ENCODE peak calls at places on chromosomes 13 and 19, in seven cellular contexts. K is heart left ventricle, W is uterus, Z is A549, V is stomach, J is breast epithelium, L is sigmoid colon. U is an unnamed sample.

GRCh38 chr13:100521912-100522490 is 66.6 kb downstream of the GGACT start:
- DNase-seq in L (no peak), K (no peak), W (no peak), J (no peak), Z (no peak), V (no peak), U (no peak)

GRCh38 chr19:55459950-55460657 is 1.3 kb downstream of the ISOC2 start:
- DNase-seq in L (no peak), V (no peak), K (no peak), J (no peak), Z (no peak), W (no peak), U (no peak)

GRCh38 chr13:45863716-45864590 is 12.4 kb upstream of the SIAH3 start:
- DNase-seq in W (no peak), Z (no peak), V (no peak), K (no peak), J (no peak), L (no peak), U (no peak)

GRCh38 chr13:64471916-64472315 is 2758.2 kb downstream of the PCDH9 start:
- DNase-seq in J (no peak), L (no peak), V (no peak), W (no peak), K (no peak), Z (peak; percentile 59), U (no peak)

GRCh38 chr19:49390978-49391304 is 2.9 kb downstream of the KASH5 start:
- DNase-seq in Z (no peak), L (no peak), W (no peak), V (no peak), J (no peak), K (no peak), U (no peak)

GRCh38 chr13:106513608-106514007 is 21.9 kb downstream of the EFNB2 start:
- DNase-seq in V (no peak), J (no peak), K (no peak), L (no peak), Z (no peak), W (no peak), U (no peak)

GRCh38 chr13:50732712-50733111 is 110.8 kb downstream of the DLEU7 start:
- DNase-seq in J (no peak), K (no peak), L (no peak), V (no peak), Z (no peak), W (no peak), U (no peak)

GRCh38 chr13:100673831-100674362 is 698 bp downstream of the TMTC4 start:
- DNase-seq in J (no peak), L (peak; percentile 78), K (peak; percentile 50), Z (peak; percentile 61), V (peak; percentile 55), W (peak; percentile 67), U (peak; percentile 75)

GRCh38 chr19:3463039-3463958 is 17.0 kb downstream of the SMIM24 start:
- DNase-seq in K (no peak), L (no peak), V (no peak), J (no peak), Z (no peak), W (no peak), U (no peak)

GRCh38 chr19:40229926-40230417 is 3.5 kb upstream of the CCNP start:
- DNase-seq in L (no peak), K (no peak), Z (no peak), V (no peak), J (no peak), W (no peak), U (no peak)

GRCh38 chr19:15623711-15624318 is 8.8 kb downstream of the CYP4F8 start:
- DNase-seq in K (no peak), W (no peak), V (no peak), L (no peak), Z (no peak), J (no peak), U (no peak)

GRCh38 chr13:46211521-46212351 is at the start of gene LRRC63:
- DNase-seq in J (peak; percentile 70), L (peak; percentile 86), V (peak; percentile 87), W (peak; percentile 50), K (peak; percentile 76), Z (peak; percentile 69), U (peak; percentile 19)

GRCh38 chr19:12868540-12869112 is 12.6 kb downstream of the DNASE2 start:
- DNase-seq in W (no peak), V (no peak), J (no peak), L (no peak), Z (peak; percentile 49), K (no peak), U (no peak)

GRCh38 chr13:26727633-26728032 is 33.0 kb downstream of the GPR12 start:
- DNase-seq in Z (no peak), L (no peak), W (no peak), J (no peak), V (no peak), K (no peak), U (no peak)

GRCh38 chr13:28650284-28650683 is 8.6 kb upstream of the POMP start:
- DNase-seq in Z (no peak), V (no peak), L (no peak), K (no peak), W (no peak), J (no peak), U (no peak)

GRCh38 chr19:55253842-55254624 is 4.8 kb downstream of the PPP6R1 start:
- DNase-seq in V (peak; percentile 45), L (no peak), W (no peak), Z (no peak), K (no peak), J (no peak), U (no peak)

GRCh38 chr13:99376132-99376531 is 68.9 kb upstream of the GPR183 start:
- DNase-seq in J (no peak), W (no peak), L (peak; percentile 66), V (no peak), K (no peak), Z (no peak), U (no peak)

GRCh38 chr13:31249140-31249539 is 49.4 kb downstream of the B3GLCT start:
- DNase-seq in K (no peak), V (no peak), J (no peak), W (peak; percentile 36), Z (no peak), L (no peak), U (no peak)

GRCh38 chr13:91174886-91175501 is 172.5 kb upstream of the MIR17HG start:
- DNase-seq in L (no peak), J (no peak), V (no peak), Z (no peak), K (no peak), W (no peak), U (no peak)

GRCh38 chr13:77579971-77580370 is 44.5 kb downstream of the SCEL start:
- DNase-seq in J (no peak), W (no peak), Z (no peak), V (no peak), K (no peak), L (no peak), U (no peak)

GRCh38 chr13:109135018-109135417 is 505.6 kb downstream of the MYO16 start:
- DNase-seq in Z (peak; percentile 22), J (no peak), K (no peak), L (no peak), W (no peak), V (no peak), U (no peak)

GRCh38 chr13:109131698-109132257 is 502.4 kb downstream of the MYO16 start:
- DNase-seq in J (no peak), Z (no peak), V (no peak), W (no peak), K (no peak), L (no peak), U (no peak)

GRCh38 chr13:109126973-109127615 is 497.7 kb downstream of the MYO16 start:
- DNase-seq in L (no peak), V (no peak), J (no peak), K (no peak), Z (no peak), W (no peak), U (no peak)

DNA sequence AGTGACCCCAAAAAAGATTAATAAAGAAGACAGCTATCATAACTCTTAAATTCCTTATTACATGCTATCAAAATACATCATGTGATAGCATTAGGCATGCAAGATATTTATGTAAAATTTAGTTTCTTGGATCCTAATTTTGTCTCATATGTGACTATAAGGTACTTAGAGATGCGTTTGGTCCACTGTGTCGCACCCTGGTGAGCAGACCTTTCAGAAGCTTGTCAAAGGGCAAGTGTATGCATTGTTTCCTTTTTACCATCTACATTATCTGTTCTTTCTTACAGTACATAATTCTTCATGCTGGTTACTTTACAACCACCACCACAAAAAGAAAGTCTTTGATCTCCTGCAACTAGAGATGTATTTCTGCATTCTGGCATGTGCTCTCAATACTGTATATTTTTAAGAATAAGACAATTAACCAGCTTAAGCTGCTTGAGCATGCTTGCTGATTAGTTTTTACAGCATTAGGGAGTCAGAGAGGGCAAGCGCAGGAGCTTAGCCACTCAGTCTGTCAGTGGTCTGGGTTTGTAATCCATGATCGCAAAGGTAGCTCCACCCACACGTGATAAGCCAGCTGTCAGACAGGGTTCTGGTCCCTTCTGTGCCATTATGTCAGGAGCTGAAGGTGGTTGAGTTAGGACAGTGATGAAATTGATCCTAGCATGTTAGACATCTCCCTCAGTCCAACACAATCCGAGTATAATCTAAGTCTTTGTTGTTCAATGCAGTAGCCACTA is 500.9 kb downstream of the MYO16 start:
- DNase-seq in K (no peak), V (no peak), J (no peak), L (no peak), Z (no peak), W (no peak), U (no peak)
- H3K27ac ChIP-seq in K (no peak overlapping the region), V (no peak overlapping the region), J (no peak overlapping the region), L (no peak overlapping the region), Z (no peak overlapping the region), W (no peak overlapping the region), U (no peak overlapping the region)

DNA sequence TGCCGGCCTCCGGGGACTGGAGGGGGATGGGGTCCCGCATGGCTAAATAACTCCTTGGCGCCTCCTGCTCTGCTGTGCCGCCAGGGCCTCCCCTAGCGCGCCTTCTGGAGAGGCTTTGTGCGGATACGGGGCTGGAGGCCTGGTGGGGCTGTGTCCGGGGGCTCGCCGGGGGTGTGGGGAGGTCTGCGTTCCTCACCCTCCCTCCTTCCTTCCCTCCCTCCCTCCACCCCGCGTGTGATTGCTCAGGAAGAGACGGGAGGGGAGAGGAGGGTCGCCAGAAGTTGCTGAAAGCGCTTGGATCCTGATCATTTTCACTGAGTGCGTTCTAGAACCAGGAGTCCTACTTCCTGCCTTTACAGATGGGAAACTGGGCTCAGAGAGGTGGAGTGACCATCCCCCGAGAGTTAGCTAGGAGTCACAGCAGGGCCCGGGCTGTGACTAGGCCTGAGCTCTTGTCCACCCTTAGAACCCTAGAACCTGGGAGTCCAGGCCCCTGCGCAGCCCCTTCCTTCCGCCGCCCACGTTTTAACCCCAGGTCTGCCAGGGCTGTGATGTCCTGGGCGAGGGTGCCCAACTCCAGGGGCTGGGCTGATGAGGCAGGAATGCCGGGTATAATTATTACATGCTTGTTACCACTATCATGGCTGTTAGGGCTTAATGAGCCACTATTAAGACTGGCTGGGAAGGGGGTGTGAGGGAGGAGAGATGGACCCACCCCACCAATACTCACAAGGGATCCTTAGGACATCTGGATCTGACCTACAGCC is 782 bp upstream of the JUND start:
- DNase-seq in J (no peak), V (no peak), Z (no peak), K (no peak), W (no peak), L (no peak), U (peak; percentile 72)
- TF ChIP-seq POLR2A in J (peak; percentile 87), V (peak; percentile 47), Z (peak; percentile 90), K (peak; percentile 34), W (no peak), L (peak; percentile 80), U (peak; percentile 70)

GRCh38 chr19:50465986-50466771 is 10.1 kb upstream of the EMC10 start:
- DNase-seq in V (peak; percentile 60), J (no peak), W (no peak), L (no peak), Z (peak; percentile 49), K (no peak), U (no peak)
- TF ChIP-seq CTCF in V (no peak), J (no peak), W (no peak), L (no peak), Z (no peak), K (no peak), U (no peak)

GRCh38 chr19:42389899-42390298 is at the start of gene CNFN:
- DNase-seq in Z (no peak), V (no peak), L (no peak), K (no peak), J (no peak), W (no peak), U (no peak)
- H3K27ac ChIP-seq in Z (no peak within 1 kb of the TSS), V (no peak within 1 kb of the TSS), L (no peak within 1 kb of the TSS), K (no peak within 1 kb of the TSS), J (no peak within 1 kb of the TSS), W (no peak within 1 kb of the TSS), U (no peak within 1 kb of the TSS)